ENCODE peak calls at places on chromosomes 1 and 21, in seven cellular contexts. Z is SK-N-SH, W is A549, Q is fibroblast of lung, A is thyroid gland, D is tibial nerve, I is heart left ventricle. L is an unnamed sample.

GRCh38 chr1:174815474-174815908 is 184.3 kb upstream of the CACYBP start:
- DNase-seq in Z (no peak), W (no peak), Q (no peak), A (no peak), D (no peak), I (no peak), L (no peak)

GRCh38 chr1:153546371-153546770 is 765 bp upstream of the S100A4 start:
- DNase-seq in Z (no peak), W (no peak), Q (no peak), A (no peak), D (no peak), I (no peak), L (no peak)

GRCh38 chr1:63317007-63317813 is 5.2 kb upstream of the FOXD3 start:
- DNase-seq in Z (peak; percentile 75), W (peak; percentile 91), Q (peak; percentile 27), A (peak; percentile 44), D (no peak), I (peak; percentile 83), L (peak; percentile 54)

GRCh38 chr1:26949266-26949925 is 10.9 kb downstream of the KDF1 start:
- DNase-seq in Z (peak; percentile 28), W (no peak), Q (peak; percentile 17), A (no peak), D (no peak), I (no peak), L (no peak)

GRCh38 chr1:50978852-50979781 is 9.1 kb downstream of the CDKN2C start:
- DNase-seq in Z (peak; percentile 27), W (peak; percentile 75), Q (no peak), A (peak; percentile 5), D (no peak), I (no peak), L (peak; percentile 25)

GRCh38 chr1:31576743-31577455 is 584 bp downstream of the TINAGL1 start:
- DNase-seq in Z (no peak), W (no peak), Q (no peak), A (no peak), D (no peak), I (no peak), L (peak; percentile 11)

GRCh38 chr1:17682403-17682802 is 72.7 kb upstream of the ACTL8 start:
- DNase-seq in Z (peak; percentile 72), W (no peak), Q (no peak), A (peak; percentile 67), D (no peak), I (no peak), L (no peak)

GRCh38 chr1:231590453-231591198 is 36.0 kb upstream of the DISC1 start:
- DNase-seq in Z (peak; percentile 60), W (peak; percentile 83), Q (peak; percentile 65), A (peak; percentile 33), D (peak; percentile 44), I (no peak), L (peak; percentile 58)

GRCh38 chr1:12019858-12020509 is 686 bp downstream of the MIIP start:
- DNase-seq in Z (no peak), W (peak; percentile 20), Q (peak; percentile 11), A (no peak), D (no peak), I (no peak), L (no peak)

GRCh38 chr1:95035536-95035935 is 37.2 kb downstream of the ALG14 start:
- DNase-seq in Z (no peak), W (no peak), Q (peak; percentile 98), A (no peak), D (no peak), I (no peak), L (no peak)

GRCh38 chr1:169484107-169484506 is 1.6 kb downstream of the SLC19A2 start:
- DNase-seq in Z (no peak), W (no peak), Q (no peak), A (no peak), D (no peak), I (no peak), L (no peak)

GRCh38 chr21:37202221-37202805 is 64.8 kb downstream of the VPS26C start:
- DNase-seq in Z (no peak), W (no peak), Q (no peak), A (no peak), D (no peak), I (no peak), L (no peak)

GRCh38 chr1:245160976-245161375 is 6.2 kb downstream of the KIF26B start:
- DNase-seq in Z (no peak), W (no peak), Q (peak; percentile 29), A (no peak), D (no peak), I (no peak), L (no peak)

DNA sequence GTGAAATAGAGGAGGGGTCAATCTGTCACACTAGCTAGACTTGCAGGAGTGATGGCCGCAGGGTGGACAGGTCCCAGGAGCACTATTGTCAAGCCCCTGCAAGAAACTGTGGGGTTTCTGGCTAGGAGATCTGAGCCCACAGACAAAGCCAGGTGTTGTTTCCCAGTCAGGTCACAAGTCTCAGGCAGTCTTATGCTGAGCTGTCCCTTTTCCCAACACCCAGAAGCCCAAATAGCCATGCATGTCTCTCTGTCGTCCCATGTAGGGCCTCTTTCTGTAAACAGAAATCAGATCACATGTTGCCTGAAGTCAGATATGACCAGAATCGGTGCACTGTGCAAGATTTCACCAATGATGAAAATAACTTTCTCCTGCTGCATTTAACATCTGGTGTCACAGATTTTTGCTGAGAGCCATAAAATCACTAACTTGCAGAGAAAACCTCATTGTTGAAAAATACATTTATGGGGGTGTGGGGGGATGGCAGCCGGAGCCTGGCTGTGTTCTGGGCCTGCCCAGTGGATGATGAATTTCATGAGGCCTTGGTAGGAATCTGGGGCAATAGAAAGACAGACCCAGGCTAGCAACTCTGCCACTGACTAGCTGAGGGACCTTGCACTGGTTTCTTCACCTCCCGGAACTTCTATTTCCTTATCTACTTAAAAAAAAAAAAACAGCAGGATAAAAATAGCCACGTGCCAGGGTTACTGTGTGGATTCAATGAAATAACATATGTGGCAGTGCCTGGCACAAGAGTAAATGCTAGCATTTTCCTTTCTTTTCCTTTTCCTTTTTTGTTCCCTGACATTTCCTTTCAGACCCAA is 158.9 kb upstream of the NFIA start:
- DNase-seq in Z (no peak), W (no peak), Q (no peak), A (no peak), D (no peak), I (no peak), L (no peak)
- H3K4me1 ChIP-seq in Z (peaks cover 41% of the 10 kb centered on the region), W (no peaks in the 10 kb centered on the region), Q (no peaks in the 10 kb centered on the region), A (no peaks in the 10 kb centered on the region), D (peaks cover 12% of the 10 kb centered on the region), I (peaks cover 37% of the 10 kb centered on the region), L (peaks cover 26% of the 10 kb centered on the region)

GRCh38 chr1:53616927-53617326 is 122.0 kb downstream of the GLIS1 start:
- DNase-seq in Z (no peak), W (no peak), Q (no peak), A (no peak), D (no peak), I (peak; percentile 26), L (peak; percentile 2)
- TF ChIP-seq CTCF in Z (no peak), W (no peak), Q (no peak), A (no peak), D (no peak), I (no peak), L (no peak)

GRCh38 chr1:200042437-200043329 is 15.2 kb downstream of the NR5A2 start:
- DNase-seq in Z (peak; percentile 44), W (peak; percentile 45), Q (no peak), A (no peak), D (no peak), I (no peak), L (no peak)

GRCh38 chr1:200040516-200041138 is 13.1 kb downstream of the NR5A2 start:
- DNase-seq in Z (peak; percentile 53), W (peak; percentile 50), Q (no peak), A (no peak), D (no peak), I (no peak), L (no peak)

GRCh38 chr1:200043330-200043668 is 15.8 kb downstream of the NR5A2 start:
- DNase-seq in Z (no peak), W (no peak), Q (no peak), A (no peak), D (no peak), I (no peak), L (no peak)

GRCh38 chr1:200041337-200042118 is 14.0 kb downstream of the NR5A2 start:
- DNase-seq in Z (no peak), W (no peak), Q (no peak), A (no peak), D (no peak), I (no peak), L (no peak)

GRCh38 chr1:200042119-200042436 is 14.6 kb downstream of the NR5A2 start:
- DNase-seq in Z (peak; percentile 25), W (no peak), Q (no peak), A (no peak), D (no peak), I (no peak), L (no peak)
- H3K4me3 ChIP-seq in Z (no peak overlapping the region), W (peak overlapping the region; percentile 68), Q (no peak overlapping the region), A (no peak overlapping the region), D (peak overlapping the region; percentile 7), I (peak overlapping the region; percentile 57), L (peak overlapping the region; percentile 42)

GRCh38 chr1:2411801-2412394 is 466 bp downstream of the PEX10 start:
- DNase-seq in Z (no peak), W (peak; percentile 29), Q (peak; percentile 17), A (no peak), D (no peak), I (peak; percentile 73), L (no peak)
- H3K4me1 ChIP-seq in Z (peaks cover 32% of the 10 kb centered on the region), W (peaks cover 16% of the 10 kb centered on the region), Q (peaks cover 6% of the 10 kb centered on the region), A (peaks cover 18% of the 10 kb centered on the region), D (peaks cover 27% of the 10 kb centered on the region), I (peaks cover 28% of the 10 kb centered on the region), L (peaks cover 21% of the 10 kb centered on the region)

GRCh38 chr1:182679684-182680083 is 4.7 kb downstream of the RGS8 start:
- DNase-seq in Z (no peak), W (no peak), Q (no peak), A (no peak), D (no peak), I (no peak), L (no peak)

GRCh38 chr1:182682898-182683501 is 1.4 kb downstream of the RGS8 start:
- DNase-seq in Z (no peak), W (no peak), Q (no peak), A (no peak), D (no peak), I (no peak), L (no peak)

GRCh38 chr1:182680408-182680807 is 4.0 kb downstream of the RGS8 start:
- DNase-seq in Z (no peak), W (no peak), Q (no peak), A (no peak), D (no peak), I (no peak), L (no peak)

GRCh38 chr1:182680901-182681300 is 3.5 kb downstream of the RGS8 start:
- DNase-seq in Z (no peak), W (peak; percentile 26), Q (peak; percentile 14), A (no peak), D (no peak), I (no peak), L (no peak)

GRCh38 chr1:182681516-182681915 is 2.9 kb downstream of the RGS8 start:
- DNase-seq in Z (no peak), W (no peak), Q (no peak), A (no peak), D (no peak), I (no peak), L (no peak)
- TF ChIP-seq CTCF in Z (no peak), W (no peak), Q (no peak), A (no peak), D (no peak), I (no peak), L (no peak)

DNA sequence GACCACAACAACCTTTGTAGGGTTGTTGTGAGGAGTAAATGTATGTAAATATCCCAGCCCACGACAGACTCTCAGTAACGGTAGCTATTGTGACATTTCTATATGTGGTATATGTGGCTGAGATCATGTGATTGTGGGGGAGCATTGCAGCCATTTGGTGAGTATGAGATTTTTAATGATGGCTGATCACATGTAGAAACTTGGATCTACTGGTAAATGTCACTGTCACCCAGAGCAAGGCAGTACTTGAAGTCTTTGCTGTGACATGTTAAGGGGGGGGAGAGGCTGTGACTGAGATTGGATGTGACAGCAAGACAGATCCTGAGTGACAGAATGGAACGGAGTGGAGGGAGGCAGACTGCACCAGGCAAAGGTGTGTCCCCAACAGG is 23.9 kb upstream of the MEF2D start:
- DNase-seq in Z (no peak), W (no peak), Q (no peak), A (no peak), D (no peak), I (no peak), L (no peak)
- H3K4me3 ChIP-seq in Z (no peak overlapping the region), W (no peak overlapping the region), Q (no peak overlapping the region), A (no peak overlapping the region), D (no peak overlapping the region), I (no peak overlapping the region), L (no peak overlapping the region)